ENCODE peak calls at places on chromosomes 13 and 19, in seven cellular contexts. X is AG08396; B is PC-3; T is activated CD4-positive, alpha-beta memory T cell treated with anti-CD3 and anti-CD28 coated beads, Interleukin-2, amount 10 ng/mL, durations not matched to agents 7 days and 5 days; S is stimulated activated CD8-positive, alpha-beta memory T cell treated with anti-CD3 and anti-CD28 coated beads, Interleukin-2, amount 100 ng/mL, for 1 hour; K is A172; W is fibroblast of the aortic adventitia. F is an unnamed sample.

GRCh38 chr13:21076265-21076653 is 14.9 kb upstream of the LATS2 start:
- DNase-seq in X (no peak), B (no peak), T (no peak), S (no peak), K (no peak), W (no peak), F (no peak)

GRCh38 chr19:33440241-33440640 is 66.7 kb downstream of the CEBPG start:
- DNase-seq in X (no peak), B (no peak), T (no peak), S (no peak), K (no peak), W (no peak), F (no peak)

GRCh38 chr13:113327391-113327765 is 30.3 kb downstream of the LAMP1 start:
- DNase-seq in X (no peak), B (no peak), T (no peak), S (no peak), K (no peak), W (no peak), F (no peak)

GRCh38 chr19:54620464-54620863 is 9.8 kb upstream of the LILRB1 start:
- DNase-seq in X (no peak), B (no peak), T (no peak), S (no peak), K (no peak), W (no peak), F (no peak)

GRCh38 chr19:15666883-15667282 is 6.0 kb upstream of the CYP4F12 start:
- DNase-seq in X (no peak), B (no peak), T (no peak), S (no peak), K (peak; percentile 4), W (no peak), F (no peak)

GRCh38 chr19:58009666-58010301 is 7.2 kb upstream of the ZNF606 start:
- DNase-seq in X (peak; percentile 85), B (peak; percentile 69), T (peak; percentile 69), S (no peak), K (no peak), W (peak; percentile 67), F (no peak)

GRCh38 chr13:62280590-62280989 is 864.9 kb upstream of the PCDH20 start:
- DNase-seq in X (no peak), B (no peak), T (no peak), S (no peak), K (no peak), W (no peak), F (no peak)

GRCh38 chr19:50378169-50378862 is 2.1 kb downstream of the NR1H2 start:
- DNase-seq in X (no peak), B (no peak), T (no peak), S (no peak), K (no peak), W (no peak), F (no peak)

GRCh38 chr19:2014731-2015610 is 543 bp downstream of the BTBD2 start:
- DNase-seq in X (peak; percentile 78), B (no peak), T (peak; percentile 40), S (no peak), K (no peak), W (no peak), F (peak; percentile 52)

GRCh38 chr13:112995395-112996091 is 26.5 kb downstream of the MCF2L start:
- DNase-seq in X (no peak), B (no peak), T (no peak), S (no peak), K (no peak), W (no peak), F (no peak)

GRCh38 chr19:33864311-33864850 is 67.7 kb downstream of the KCTD15 start:
- DNase-seq in X (no peak), B (peak; percentile 2), T (no peak), S (no peak), K (no peak), W (no peak), F (no peak)

GRCh38 chr13:98998831-98999634 is 21.2 kb upstream of the DOCK9 start:
- DNase-seq in X (no peak), B (no peak), T (peak; percentile 24), S (no peak), K (peak; percentile 86), W (no peak), F (no peak)

GRCh38 chr19:29292562-29292961 is 79.6 kb upstream of the UQCRFS1 start:
- DNase-seq in X (no peak), B (no peak), T (no peak), S (no peak), K (no peak), W (no peak), F (no peak)

GRCh38 chr19:13981467-13981866 is 24.7 kb downstream of the RFX1 start:
- DNase-seq in X (no peak), B (no peak), T (no peak), S (no peak), K (no peak), W (no peak), F (no peak)

GRCh38 chr13:27997904-27998522 is 9.5 kb upstream of the URAD start:
- DNase-seq in X (no peak), B (peak; percentile 59), T (peak; percentile 35), S (no peak), K (peak; percentile 11), W (peak; percentile 51), F (no peak)

GRCh38 chr19:5961969-5962945 is 15.7 kb downstream of the RANBP3 start:
- DNase-seq in X (peak; percentile 70), B (peak; percentile 74), T (peak; percentile 83), S (peak; percentile 37), K (peak; percentile 56), W (no peak), F (peak; percentile 40)

GRCh38 chr13:98447881-98448641 is 128.8 kb downstream of the STK24 start:
- DNase-seq in X (no peak), B (peak; percentile 13), T (no peak), S (no peak), K (no peak), W (no peak), F (peak; percentile 18)

GRCh38 chr13:99425485-99426341 is 75.6 kb upstream of the TM9SF2 start:
- DNase-seq in X (no peak), B (no peak), T (peak; percentile 61), S (no peak), K (no peak), W (no peak), F (peak; percentile 23)

F was measured in T-helper 1 cell.